ENCODE peak calls at places on chromosomes 2 and 18, in four cellular contexts. One of them, this sample, is unnamed.
A peak's percentile ranks its signal among the peaks of the same experiment; 100 is the strongest.

GRCh38 chr2:37576831-37577230 is 94.6 kb downstream of the CDC42EP3 start:
- DNase-seq in K562: no peak
- DNase-seq in cardiac muscle cell: no peak
- DNase-seq in heart left ventricle: no peak
- DNase-seq in this sample: no peak

GRCh38 chr2:41698787-41699422 is 348.9 kb upstream of the PKDCC start:
- DNase-seq in K562: peak; percentile 26
- DNase-seq in cardiac muscle cell: peak; percentile 49
- DNase-seq in heart left ventricle: peak; percentile 49
- DNase-seq in this sample: no peak

GRCh38 chr2:18987021-18987420 is 371.4 kb downstream of the OSR1 start:
- DNase-seq in K562: no peak
- DNase-seq in cardiac muscle cell: no peak
- DNase-seq in heart left ventricle: no peak
- DNase-seq in this sample: no peak

GRCh38 chr2:143241403-143242088 is 112.3 kb downstream of the ARHGAP15 start:
- DNase-seq in K562: no peak
- DNase-seq in heart left ventricle: no peak
- DNase-seq in cardiac muscle cell: no peak
- DNase-seq in this sample: no peak

GRCh38 chr18:68035709-68036522 is 519.4 kb upstream of the DSEL start:
- DNase-seq in cardiac muscle cell: no peak
- DNase-seq in heart left ventricle: no peak
- DNase-seq in K562: no peak
- DNase-seq in this sample: no peak

GRCh38 chr2:120222186-120223033 is 790 bp downstream of the TMEM185B start:
- DNase-seq in cardiac muscle cell: no peak
- DNase-seq in K562: no peak
- DNase-seq in heart left ventricle: no peak
- DNase-seq in this sample: no peak

GRCh38 chr2:151973901-151974199 is 125.0 kb downstream of the CACNB4 start:
- DNase-seq in cardiac muscle cell: peak; percentile 30
- DNase-seq in K562: no peak
- DNase-seq in heart left ventricle: peak; percentile 26
- DNase-seq in this sample: no peak

GRCh38 chr2:230925879-230926765 is 1.1 kb upstream of the GPR55 start:
- DNase-seq in K562: no peak
- DNase-seq in cardiac muscle cell: no peak
- DNase-seq in heart left ventricle: no peak
- DNase-seq in this sample: peak; percentile 15

GRCh38 chr2:180753809-180754761 is 226.3 kb upstream of the UBE2E3 start:
- DNase-seq in heart left ventricle: no peak
- DNase-seq in cardiac muscle cell: no peak
- DNase-seq in K562: no peak
- DNase-seq in this sample: no peak

DNA sequence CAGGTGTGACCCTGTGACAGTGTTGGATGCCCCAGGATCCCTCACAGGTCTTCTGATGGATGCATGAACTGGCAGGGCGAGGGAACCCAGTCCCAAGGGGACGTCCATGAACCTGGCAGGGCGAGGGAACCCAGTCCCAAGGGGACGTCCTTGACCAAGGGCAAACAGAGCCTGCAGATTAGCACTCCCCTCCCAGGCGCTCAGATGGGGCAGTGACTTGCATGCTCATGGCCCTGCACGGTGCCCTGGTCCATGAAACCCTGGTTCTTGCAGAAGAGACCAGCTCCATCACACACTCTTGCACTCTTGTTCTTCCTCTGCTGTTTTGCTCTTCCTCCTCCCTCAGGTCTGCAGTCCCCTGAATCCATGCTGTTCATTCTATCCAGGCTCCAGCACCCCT is 192.7 kb downstream of the GALR1 start:
- DNase-seq in K562: no peak
- DNase-seq in cardiac muscle cell: no peak
- DNase-seq in heart left ventricle: no peak
- DNase-seq in this sample: no peak
- H3K27me3 ChIP-seq in K562: no peaks in the 10 kb centered on the region
- H3K27me3 ChIP-seq in cardiac muscle cell: no peaks in the 10 kb centered on the region
- H3K27me3 ChIP-seq in heart left ventricle: no peaks in the 10 kb centered on the region
- H3K27me3 ChIP-seq in this sample: no peaks in the 10 kb centered on the region

GRCh38 chr18:65817178-65817577 is 66.4 kb downstream of the CDH7 start:
- DNase-seq in cardiac muscle cell: no peak
- DNase-seq in heart left ventricle: no peak
- DNase-seq in K562: no peak
- DNase-seq in this sample: no peak

GRCh38 chr18:65821890-65822289 is 71.1 kb downstream of the CDH7 start:
- DNase-seq in cardiac muscle cell: no peak
- DNase-seq in K562: no peak
- DNase-seq in heart left ventricle: no peak
- DNase-seq in this sample: no peak
- H3K9me3 ChIP-seq in cardiac muscle cell: no peaks in the 10 kb centered on the region
- H3K9me3 ChIP-seq in K562: no peaks in the 10 kb centered on the region
- H3K9me3 ChIP-seq in heart left ventricle: no peaks in the 10 kb centered on the region
- H3K9me3 ChIP-seq in this sample: no peaks in the 10 kb centered on the region

GRCh38 chr18:11572201-11572600 is 37.2 kb upstream of the SLC35G4 start:
- DNase-seq in K562: no peak
- DNase-seq in heart left ventricle: no peak
- DNase-seq in cardiac muscle cell: no peak
- DNase-seq in this sample: no peak

GRCh38 chr18:11570073-11570588 is 39.3 kb upstream of the SLC35G4 start:
- DNase-seq in K562: no peak
- DNase-seq in heart left ventricle: no peak
- DNase-seq in cardiac muscle cell: no peak
- DNase-seq in this sample: no peak

GRCh38 chr18:11567391-11567790 is 42.0 kb upstream of the SLC35G4 start:
- DNase-seq in cardiac muscle cell: no peak
- DNase-seq in heart left ventricle: no peak
- DNase-seq in K562: no peak
- DNase-seq in this sample: no peak

GRCh38 chr18:11574545-11574944 is 34.9 kb upstream of the SLC35G4 start:
- DNase-seq in cardiac muscle cell: no peak
- DNase-seq in heart left ventricle: no peak
- DNase-seq in K562: no peak
- DNase-seq in this sample: no peak

DNA sequence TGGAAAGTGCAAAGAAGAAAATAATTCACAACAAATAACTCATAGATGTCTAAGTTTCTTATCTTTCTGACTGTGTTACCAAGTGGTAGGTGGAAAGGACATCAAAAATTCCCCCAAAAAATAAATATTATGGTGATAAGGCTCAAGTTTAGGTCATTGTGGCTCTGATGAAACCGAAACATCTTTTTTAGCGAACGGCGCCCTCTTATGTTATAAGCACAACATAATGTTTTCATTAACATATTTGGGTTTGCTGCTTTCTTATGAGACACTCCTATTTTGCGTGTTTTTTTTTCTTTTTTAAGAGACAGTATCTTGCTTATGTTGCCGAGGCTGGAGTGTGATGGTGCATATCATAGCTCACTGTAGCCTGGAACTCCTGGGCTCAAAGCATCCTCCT is 38.6 kb upstream of the SLC35G4 start:
- DNase-seq in cardiac muscle cell: no peak
- DNase-seq in K562: peak; percentile 17
- DNase-seq in heart left ventricle: no peak
- DNase-seq in this sample: peak; percentile 36
- H3K27me3 ChIP-seq in cardiac muscle cell: no peaks in the 10 kb centered on the region
- H3K27me3 ChIP-seq in K562: no peaks in the 10 kb centered on the region
- H3K27me3 ChIP-seq in heart left ventricle: no peaks in the 10 kb centered on the region
- H3K27me3 ChIP-seq in this sample: no peaks in the 10 kb centered on the region

GRCh38 chr18:11339121-11339520 is 189.8 kb upstream of the PIEZO2 start:
- DNase-seq in heart left ventricle: no peak
- DNase-seq in cardiac muscle cell: no peak
- DNase-seq in K562: no peak
- DNase-seq in this sample: no peak

DNA sequence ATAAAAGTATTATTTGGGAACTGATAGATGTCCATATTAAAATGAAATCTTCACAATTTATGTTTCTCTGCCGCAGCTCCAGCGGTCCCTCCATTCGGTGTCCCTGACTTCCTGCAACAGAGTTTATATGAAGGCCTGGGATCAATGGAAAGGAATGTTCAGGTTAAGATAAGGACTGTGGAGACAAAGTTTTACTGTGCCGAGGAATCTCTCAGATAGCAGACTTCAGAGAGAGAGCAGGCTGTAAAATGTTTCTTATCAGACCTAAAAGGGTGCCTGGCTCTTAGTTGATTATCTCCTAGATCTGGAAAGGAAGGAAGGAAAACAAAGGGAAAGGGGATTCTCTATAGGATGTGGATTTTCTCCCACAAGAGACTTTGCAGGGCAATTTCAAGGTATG is 193.7 kb upstream of the PIEZO2 start:
- DNase-seq in K562: no peak
- DNase-seq in heart left ventricle: no peak
- DNase-seq in cardiac muscle cell: no peak
- DNase-seq in this sample: no peak
- H3K9me3 ChIP-seq in K562: no peaks in the 10 kb centered on the region
- H3K9me3 ChIP-seq in heart left ventricle: peaks cover 2% of the 10 kb centered on the region
- H3K9me3 ChIP-seq in cardiac muscle cell: no peaks in the 10 kb centered on the region
- H3K9me3 ChIP-seq in this sample: no peaks in the 10 kb centered on the region

GRCh38 chr2:126971162-126971480 is 72.4 kb downstream of the TEX51 start:
- DNase-seq in K562: no peak
- DNase-seq in heart left ventricle: peak; percentile 31
- DNase-seq in cardiac muscle cell: no peak
- DNase-seq in this sample: no peak
- H3K27me3 ChIP-seq in K562: peaks cover 14% of the 10 kb centered on the region
- H3K27me3 ChIP-seq in heart left ventricle: peaks cover 7% of the 10 kb centered on the region
- H3K27me3 ChIP-seq in cardiac muscle cell: no peaks in the 10 kb centered on the region
- H3K27me3 ChIP-seq in this sample: no peaks in the 10 kb centered on the region

GRCh38 chr2:63520793-63521192 is 67.5 kb downstream of the WDPCP start:
- DNase-seq in heart left ventricle: no peak
- DNase-seq in K562: no peak
- DNase-seq in cardiac muscle cell: no peak
- DNase-seq in this sample: no peak
- H3K9me3 ChIP-seq in heart left ventricle: no peaks in the 10 kb centered on the region
- H3K9me3 ChIP-seq in K562: no peaks in the 10 kb centered on the region
- H3K9me3 ChIP-seq in cardiac muscle cell: no peaks in the 10 kb centered on the region
- H3K9me3 ChIP-seq in this sample: no peaks in the 10 kb centered on the region

GRCh38 chr2:63071664-63072063 is 21.0 kb downstream of the OTX1 start:
- DNase-seq in cardiac muscle cell: no peak
- DNase-seq in heart left ventricle: no peak
- DNase-seq in K562: no peak
- DNase-seq in this sample: no peak

GRCh38 chr2:63066265-63066664 is 15.6 kb downstream of the OTX1 start:
- DNase-seq in cardiac muscle cell: no peak
- DNase-seq in K562: no peak
- DNase-seq in heart left ventricle: no peak
- DNase-seq in this sample: no peak

GRCh38 chr2:63064661-63065060 is 14.0 kb downstream of the OTX1 start:
- DNase-seq in cardiac muscle cell: no peak
- DNase-seq in K562: no peak
- DNase-seq in heart left ventricle: no peak
- DNase-seq in this sample: no peak

GRCh38 chr2:63064197-63064596 is 13.6 kb downstream of the OTX1 start:
- DNase-seq in heart left ventricle: no peak
- DNase-seq in cardiac muscle cell: no peak
- DNase-seq in K562: peak; percentile 31
- DNase-seq in this sample: no peak

GRCh38 chr2:63066838-63067237 is 16.2 kb downstream of the OTX1 start:
- DNase-seq in K562: no peak
- DNase-seq in cardiac muscle cell: no peak
- DNase-seq in heart left ventricle: no peak
- DNase-seq in this sample: no peak
- H3K27me3 ChIP-seq in K562: no peaks in the 10 kb centered on the region
- H3K27me3 ChIP-seq in cardiac muscle cell: peaks cover 59% of the 10 kb centered on the region
- H3K27me3 ChIP-seq in heart left ventricle: peaks cover 54% of the 10 kb centered on the region
- H3K27me3 ChIP-seq in this sample: no peaks in the 10 kb centered on the region

GRCh38 chr18:80022613-80023012 is 11.6 kb upstream of the RBFA start:
- DNase-seq in K562: peak; percentile 40
- DNase-seq in cardiac muscle cell: peak; percentile 54
- DNase-seq in heart left ventricle: no peak
- DNase-seq in this sample: peak; percentile 14
- H3K9me3 ChIP-seq in K562: peaks cover 15% of the 10 kb centered on the region
- H3K9me3 ChIP-seq in cardiac muscle cell: no peaks in the 10 kb centered on the region
- H3K9me3 ChIP-seq in heart left ventricle: peaks cover 6% of the 10 kb centered on the region
- H3K9me3 ChIP-seq in this sample: no peaks in the 10 kb centered on the region